ENCODE peak calls at places on chromosome 19, in nine cellular contexts. One of them, this sample, is unnamed.

GRCh38 chr19:375395-376110 is 31.0 kb upstream of the MIER2 start:
- DNase-seq in brain microvascular endothelial cell: no peak
- DNase-seq in Calu3: no peak
- DNase-seq in AG04449: no peak
- DNase-seq in CD4-positive, alpha-beta T cell: no peak
- DNase-seq in colonic mucosa: no peak
- DNase-seq in astrocyte of the cerebellum: no peak
- DNase-seq in endothelial cell: no peak
- DNase-seq in nephron progenitor cell: no peak
- DNase-seq in this sample: no peak

GRCh38 chr19:7679017-7679720 is 1.5 kb upstream of the TRAPPC5 start:
- DNase-seq in CD4-positive, alpha-beta T cell: peak
- DNase-seq in Calu3: peak
- DNase-seq in brain microvascular endothelial cell: no peak
- DNase-seq in astrocyte of the cerebellum: no peak
- DNase-seq in nephron progenitor cell: no peak
- DNase-seq in endothelial cell: no peak
- DNase-seq in colonic mucosa: no peak
- DNase-seq in AG04449: no peak
- DNase-seq in this sample: peak

GRCh38 chr19:34317311-34317927 is 47.6 kb upstream of the GPI start:
- DNase-seq in colonic mucosa: peak
- DNase-seq in nephron progenitor cell: no peak
- DNase-seq in endothelial cell: no peak
- DNase-seq in AG04449: no peak
- DNase-seq in brain microvascular endothelial cell: no peak
- DNase-seq in Calu3: no peak
- DNase-seq in CD4-positive, alpha-beta T cell: peak
- DNase-seq in astrocyte of the cerebellum: no peak
- DNase-seq in this sample: no peak

GRCh38 chr19:37334179-37335071 is 36.5 kb upstream of the ZNF527 start:
- DNase-seq in astrocyte of the cerebellum: peak
- DNase-seq in Calu3: peak
- DNase-seq in CD4-positive, alpha-beta T cell: peak
- DNase-seq in AG04449: peak
- DNase-seq in nephron progenitor cell: peak
- DNase-seq in brain microvascular endothelial cell: peak
- DNase-seq in colonic mucosa: peak
- DNase-seq in endothelial cell: peak
- DNase-seq in this sample: peak

GRCh38 chr19:33552928-33553279 is 31.3 kb upstream of the PEPD start:
- DNase-seq in colonic mucosa: no peak
- DNase-seq in CD4-positive, alpha-beta T cell: no peak
- DNase-seq in AG04449: no peak
- DNase-seq in brain microvascular endothelial cell: no peak
- DNase-seq in Calu3: no peak
- DNase-seq in endothelial cell: no peak
- DNase-seq in astrocyte of the cerebellum: no peak
- DNase-seq in nephron progenitor cell: no peak
- DNase-seq in this sample: no peak

GRCh38 chr19:5823579-5824281 is 15.8 kb downstream of the FUT6 start:
- DNase-seq in brain microvascular endothelial cell: no peak
- DNase-seq in colonic mucosa: peak
- DNase-seq in CD4-positive, alpha-beta T cell: no peak
- DNase-seq in endothelial cell: no peak
- DNase-seq in AG04449: no peak
- DNase-seq in Calu3: peak
- DNase-seq in nephron progenitor cell: no peak
- DNase-seq in astrocyte of the cerebellum: no peak
- DNase-seq in this sample: no peak

GRCh38 chr19:27972291-27973040 is 1240.5 kb downstream of the UQCRFS1 start:
- DNase-seq in colonic mucosa: no peak
- DNase-seq in AG04449: no peak
- DNase-seq in CD4-positive, alpha-beta T cell: no peak
- DNase-seq in endothelial cell: no peak
- DNase-seq in Calu3: peak
- DNase-seq in astrocyte of the cerebellum: peak
- DNase-seq in brain microvascular endothelial cell: peak
- DNase-seq in nephron progenitor cell: no peak
- DNase-seq in this sample: no peak

GRCh38 chr19:9996541-9996940 is 13.8 kb downstream of the COL5A3 start:
- DNase-seq in brain microvascular endothelial cell: no peak
- DNase-seq in AG04449: no peak
- DNase-seq in astrocyte of the cerebellum: no peak
- DNase-seq in colonic mucosa: no peak
- DNase-seq in nephron progenitor cell: no peak
- DNase-seq in CD4-positive, alpha-beta T cell: no peak
- DNase-seq in Calu3: no peak
- DNase-seq in endothelial cell: no peak
- DNase-seq in this sample: no peak

GRCh38 chr19:41407271-41407670 is 9.7 kb downstream of the BCKDHA start:
- DNase-seq in brain microvascular endothelial cell: no peak
- DNase-seq in CD4-positive, alpha-beta T cell: no peak
- DNase-seq in astrocyte of the cerebellum: no peak
- DNase-seq in nephron progenitor cell: no peak
- DNase-seq in colonic mucosa: no peak
- DNase-seq in endothelial cell: peak
- DNase-seq in AG04449: no peak
- DNase-seq in Calu3: no peak
- DNase-seq in this sample: no peak

GRCh38 chr19:28213476-28214082 is 999.4 kb downstream of the UQCRFS1 start:
- DNase-seq in astrocyte of the cerebellum: no peak
- DNase-seq in colonic mucosa: no peak
- DNase-seq in CD4-positive, alpha-beta T cell: no peak
- DNase-seq in Calu3: no peak
- DNase-seq in brain microvascular endothelial cell: no peak
- DNase-seq in nephron progenitor cell: no peak
- DNase-seq in AG04449: no peak
- DNase-seq in endothelial cell: no peak
- DNase-seq in this sample: no peak

GRCh38 chr19:9165256-9165655 is 13.5 kb upstream of the OR7D2 start:
- DNase-seq in colonic mucosa: no peak
- DNase-seq in AG04449: no peak
- DNase-seq in nephron progenitor cell: no peak
- DNase-seq in endothelial cell: no peak
- DNase-seq in astrocyte of the cerebellum: no peak
- DNase-seq in Calu3: no peak
- DNase-seq in brain microvascular endothelial cell: no peak
- DNase-seq in CD4-positive, alpha-beta T cell: no peak
- DNase-seq in this sample: no peak

GRCh38 chr19:4555657-4556561 is 3.6 kb downstream of the SEMA6B start:
- DNase-seq in CD4-positive, alpha-beta T cell: no peak
- DNase-seq in AG04449: no peak
- DNase-seq in Calu3: peak
- DNase-seq in brain microvascular endothelial cell: no peak
- DNase-seq in astrocyte of the cerebellum: no peak
- DNase-seq in nephron progenitor cell: peak
- DNase-seq in colonic mucosa: peak
- DNase-seq in endothelial cell: no peak
- DNase-seq in this sample: no peak

GRCh38 chr19:35501684-35502083 is 11.4 kb upstream of the KRTDAP start:
- DNase-seq in CD4-positive, alpha-beta T cell: no peak
- DNase-seq in colonic mucosa: no peak
- DNase-seq in astrocyte of the cerebellum: no peak
- DNase-seq in AG04449: no peak
- DNase-seq in nephron progenitor cell: no peak
- DNase-seq in Calu3: no peak
- DNase-seq in brain microvascular endothelial cell: no peak
- DNase-seq in endothelial cell: no peak
- DNase-seq in this sample: no peak

GRCh38 chr19:11323601-11324078 is 15.8 kb downstream of the RAB3D start:
- DNase-seq in endothelial cell: no peak
- DNase-seq in astrocyte of the cerebellum: no peak
- DNase-seq in Calu3: no peak
- DNase-seq in colonic mucosa: no peak
- DNase-seq in AG04449: no peak
- DNase-seq in CD4-positive, alpha-beta T cell: no peak
- DNase-seq in nephron progenitor cell: no peak
- DNase-seq in brain microvascular endothelial cell: no peak
- DNase-seq in this sample: no peak
- TF ChIP-seq CTCF in endothelial cell: no peak
- TF ChIP-seq CTCF in astrocyte of the cerebellum: no peak
- TF ChIP-seq CTCF in Calu3: no peak
- TF ChIP-seq CTCF in colonic mucosa: no peak
- TF ChIP-seq CTCF in AG04449: no peak
- TF ChIP-seq CTCF in CD4-positive, alpha-beta T cell: no peak
- TF ChIP-seq CTCF in nephron progenitor cell: no peak
- TF ChIP-seq CTCF in brain microvascular endothelial cell: peak
- TF ChIP-seq CTCF in this sample: no peak

DNA sequence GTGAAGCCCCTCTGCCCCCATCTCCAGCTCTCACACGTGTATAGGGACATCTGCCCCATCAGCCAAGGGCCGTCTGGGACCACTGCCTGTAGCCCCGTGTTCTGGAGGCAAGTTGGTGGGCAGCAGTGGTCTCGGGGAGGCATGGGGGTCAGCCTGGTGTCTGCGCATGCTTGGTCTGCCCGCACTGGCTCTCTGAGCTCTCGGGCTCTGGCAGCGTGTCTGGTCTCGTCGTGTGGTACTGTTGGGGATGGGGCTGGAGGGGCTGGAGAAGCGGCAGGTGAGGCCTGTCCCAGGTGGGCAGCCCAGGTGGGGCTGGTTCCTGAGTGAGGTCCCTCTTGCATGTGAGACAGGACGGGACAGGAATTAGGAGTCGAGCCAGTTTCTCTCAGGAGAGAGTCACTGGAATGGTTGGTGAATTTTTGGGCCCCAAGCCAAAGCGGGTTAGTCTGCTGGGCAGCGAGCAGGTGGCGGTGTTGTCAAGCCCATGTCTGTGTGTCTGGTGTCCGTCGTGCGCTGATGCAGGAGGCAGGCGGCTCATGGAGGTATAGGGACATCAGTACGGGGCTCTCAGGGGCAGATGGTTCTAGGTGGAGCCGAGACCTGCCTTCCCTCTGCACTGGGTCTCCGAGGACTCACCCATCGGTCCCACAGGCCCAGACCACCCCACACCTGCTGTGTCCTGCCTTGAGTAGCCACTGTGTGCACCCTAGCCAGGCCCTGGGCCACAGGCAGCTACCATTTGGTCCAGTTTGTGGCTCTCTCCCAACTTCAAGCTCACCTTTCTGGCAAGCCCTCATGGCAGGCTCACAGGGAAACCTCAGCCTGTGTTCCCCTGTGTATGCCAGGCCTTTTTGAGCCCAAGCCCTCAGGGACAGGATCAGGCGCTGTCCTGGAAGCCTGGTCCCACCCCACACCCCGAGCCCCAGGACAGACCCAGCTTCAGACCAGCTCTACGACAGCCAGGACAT is 18.2 kb downstream of the COMP start:
- DNase-seq in nephron progenitor cell: no peak
- DNase-seq in colonic mucosa: no peak
- DNase-seq in Calu3: no peak
- DNase-seq in astrocyte of the cerebellum: no peak
- DNase-seq in brain microvascular endothelial cell: no peak
- DNase-seq in endothelial cell: no peak
- DNase-seq in CD4-positive, alpha-beta T cell: no peak
- DNase-seq in AG04449: no peak
- DNase-seq in this sample: no peak
- TF ChIP-seq CTCF in nephron progenitor cell: no peak
- TF ChIP-seq CTCF in colonic mucosa: no peak
- TF ChIP-seq CTCF in Calu3: no peak
- TF ChIP-seq CTCF in astrocyte of the cerebellum: no peak
- TF ChIP-seq CTCF in brain microvascular endothelial cell: no peak
- TF ChIP-seq CTCF in endothelial cell: no peak
- TF ChIP-seq CTCF in CD4-positive, alpha-beta T cell: no peak
- TF ChIP-seq CTCF in AG04449: no peak
- TF ChIP-seq CTCF in this sample: peak

DNA sequence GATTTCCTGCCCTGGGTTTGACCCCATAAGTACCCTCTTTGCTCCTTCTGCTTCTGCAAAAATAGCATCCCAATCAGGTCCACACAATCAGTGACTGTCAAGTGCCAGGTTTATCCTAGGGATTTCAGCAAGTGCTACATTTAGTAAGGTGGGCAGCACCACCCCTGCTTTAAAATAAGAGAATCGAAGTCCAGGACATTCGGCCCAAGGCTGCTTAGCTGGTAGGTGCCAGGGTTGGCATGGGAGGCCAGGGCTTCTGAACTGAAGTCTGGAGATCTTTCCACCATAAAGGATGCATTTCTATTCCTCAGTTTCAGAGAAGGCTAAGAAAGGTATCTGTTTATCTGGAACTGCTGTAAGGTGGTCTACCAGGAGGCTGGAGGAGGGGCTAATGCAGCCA is 408.3 kb downstream of the ZNF536 start:
- DNase-seq in endothelial cell: no peak
- DNase-seq in AG04449: no peak
- DNase-seq in astrocyte of the cerebellum: no peak
- DNase-seq in CD4-positive, alpha-beta T cell: no peak
- DNase-seq in brain microvascular endothelial cell: no peak
- DNase-seq in Calu3: no peak
- DNase-seq in nephron progenitor cell: no peak
- DNase-seq in colonic mucosa: no peak
- DNase-seq in this sample: no peak
- TF ChIP-seq CTCF in endothelial cell: no peak
- TF ChIP-seq CTCF in AG04449: no peak
- TF ChIP-seq CTCF in astrocyte of the cerebellum: no peak
- TF ChIP-seq CTCF in CD4-positive, alpha-beta T cell: no peak
- TF ChIP-seq CTCF in brain microvascular endothelial cell: no peak
- TF ChIP-seq CTCF in Calu3: no peak
- TF ChIP-seq CTCF in nephron progenitor cell: no peak
- TF ChIP-seq CTCF in colonic mucosa: no peak
- TF ChIP-seq CTCF in this sample: no peak

DNA sequence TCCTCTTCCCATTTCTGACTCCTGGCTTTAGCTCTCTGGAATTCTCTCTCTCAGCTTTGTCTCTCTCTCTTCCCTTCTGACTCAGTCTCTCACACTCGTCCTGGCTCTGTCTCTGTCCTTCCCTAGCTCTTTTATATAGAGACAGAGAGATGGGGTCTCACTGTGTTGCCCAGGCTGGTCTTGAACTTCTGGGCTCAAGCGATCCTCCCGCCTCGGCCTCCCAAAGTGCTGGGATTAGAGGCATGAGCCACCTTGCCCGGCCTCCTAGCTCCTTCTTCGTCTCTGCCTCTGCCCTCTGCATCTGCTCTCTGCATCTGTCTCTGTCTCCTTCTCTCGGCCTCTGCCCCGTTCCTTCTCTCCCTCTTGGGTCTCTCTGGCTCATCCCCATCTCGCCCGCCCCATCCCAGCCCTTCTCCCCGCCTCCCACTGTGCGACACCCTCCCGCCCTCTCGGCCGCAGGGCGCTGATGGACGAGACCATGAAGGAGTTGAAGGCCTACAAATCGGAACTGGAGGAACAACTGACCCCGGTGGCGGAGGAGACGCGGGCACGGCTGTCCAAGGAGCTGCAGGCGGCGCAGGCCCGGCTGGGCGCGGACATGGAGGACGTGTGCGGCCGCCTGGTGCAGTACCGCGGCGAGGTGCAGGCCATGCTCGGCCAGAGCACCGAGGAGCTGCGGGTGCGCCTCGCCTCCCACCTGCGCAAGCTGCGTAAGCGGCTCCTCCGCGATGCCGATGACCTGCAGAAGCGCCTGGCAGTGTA is 2.7 kb downstream of the APOE start:
- DNase-seq in endothelial cell: no peak
- DNase-seq in Calu3: no peak
- DNase-seq in CD4-positive, alpha-beta T cell: no peak
- DNase-seq in astrocyte of the cerebellum: no peak
- DNase-seq in AG04449: no peak
- DNase-seq in colonic mucosa: no peak
- DNase-seq in brain microvascular endothelial cell: no peak
- DNase-seq in nephron progenitor cell: no peak
- DNase-seq in this sample: no peak
- TF ChIP-seq CTCF in endothelial cell: no peak
- TF ChIP-seq CTCF in Calu3: no peak
- TF ChIP-seq CTCF in CD4-positive, alpha-beta T cell: no peak
- TF ChIP-seq CTCF in astrocyte of the cerebellum: no peak
- TF ChIP-seq CTCF in AG04449: no peak
- TF ChIP-seq CTCF in colonic mucosa: no peak
- TF ChIP-seq CTCF in brain microvascular endothelial cell: no peak
- TF ChIP-seq CTCF in nephron progenitor cell: no peak
- TF ChIP-seq CTCF in this sample: no peak

This sample was measured in D721Med.